ENCODE peak calls at places on chromosomes 1 and 21, in nine cellular contexts. Y is heart left ventricle; T is lower leg skin; U is astrocyte of the spinal cord; V is cardiac muscle cell; P is uterus; W is AG04450; K is body of pancreas; O is CD8-positive, alpha-beta T cell. S is an unnamed sample.

GRCh38 chr1:43239484-43239883 is 30.3 kb upstream of the TMEM125 start:
- DNase-seq in U (no peak), K (no peak), P (no peak), Y (no peak), O (no peak), W (no peak), T (no peak), V (no peak), S (no peak)

GRCh38 chr1:216600730-216601426 is 122.4 kb downstream of the ESRRG start:
- DNase-seq in Y (peak; percentile 87), T (peak; percentile 73), K (peak; percentile 70), P (peak; percentile 71), V (peak; percentile 74), W (peak; percentile 38), U (peak; percentile 85), O (no peak), S (peak; percentile 84)

GRCh38 chr1:52444465-52444864 is 40.1 kb downstream of the PRPF38A start:
- DNase-seq in U (no peak), W (no peak), O (no peak), P (no peak), T (no peak), Y (no peak), V (no peak), K (no peak), S (no peak)

GRCh38 chr1:158035976-158036583 is 42.6 kb downstream of the KIRREL1 start:
- DNase-seq in P (peak; percentile 48), W (no peak), O (no peak), V (peak; percentile 64), T (no peak), K (peak; percentile 43), Y (no peak), U (peak; percentile 65), S (peak; percentile 82)

GRCh38 chr1:64172458-64172983 is 30.9 kb upstream of the UBE2U start:
- DNase-seq in K (no peak), O (no peak), P (no peak), V (no peak), Y (no peak), U (peak; percentile 40), T (no peak), W (no peak), S (peak; percentile 79)

GRCh38 chr1:14049965-14050364 is 350.0 kb downstream of the PRDM2 start:
- DNase-seq in W (no peak), O (no peak), Y (no peak), P (no peak), U (no peak), T (no peak), V (no peak), K (no peak), S (no peak)

GRCh38 chr1:50967416-50968020 is 2.5 kb upstream of the CDKN2C start:
- DNase-seq in U (no peak), K (no peak), O (no peak), P (no peak), W (no peak), Y (no peak), V (no peak), T (no peak), S (peak; percentile 45)

GRCh38 chr21:44579833-44580144 is 615 bp downstream of the KRTAP10-5 start:
- DNase-seq in K (no peak), U (no peak), T (no peak), P (no peak), V (no peak), W (no peak), Y (no peak), O (peak; percentile 43), S (no peak)

GRCh38 chr21:35002879-35003722 is 46.0 kb downstream of the RUNX1 start:
- DNase-seq in W (peak; percentile 67), T (no peak), P (no peak), U (peak; percentile 89), V (no peak), Y (peak; percentile 41), O (no peak), K (no peak), S (peak; percentile 67)

GRCh38 chr21:33657124-33657842 is 15.0 kb downstream of the ITSN1 start:
- DNase-seq in V (no peak), W (no peak), Y (no peak), K (no peak), P (no peak), U (no peak), O (no peak), T (no peak), S (peak; percentile 55)

GRCh38 chr1:226520640-226521355 is 27.8 kb upstream of the STUM start:
- DNase-seq in K (no peak), W (no peak), U (no peak), Y (no peak), V (peak; percentile 26), P (no peak), O (peak; percentile 17), T (no peak), S (no peak)

GRCh38 chr1:226519135-226519534 is 29.4 kb upstream of the STUM start:
- DNase-seq in V (no peak), T (no peak), K (no peak), U (no peak), W (no peak), P (no peak), O (no peak), Y (no peak), S (no peak)

GRCh38 chr1:226523646-226524406 is 24.7 kb upstream of the STUM start:
- DNase-seq in O (no peak), K (no peak), U (no peak), P (no peak), T (no peak), W (no peak), Y (no peak), V (no peak), S (no peak)

GRCh38 chr1:226518375-226518774 is 30.2 kb upstream of the STUM start:
- DNase-seq in W (no peak), U (no peak), P (no peak), O (no peak), T (no peak), K (no peak), V (no peak), Y (no peak), S (no peak)

DNA sequence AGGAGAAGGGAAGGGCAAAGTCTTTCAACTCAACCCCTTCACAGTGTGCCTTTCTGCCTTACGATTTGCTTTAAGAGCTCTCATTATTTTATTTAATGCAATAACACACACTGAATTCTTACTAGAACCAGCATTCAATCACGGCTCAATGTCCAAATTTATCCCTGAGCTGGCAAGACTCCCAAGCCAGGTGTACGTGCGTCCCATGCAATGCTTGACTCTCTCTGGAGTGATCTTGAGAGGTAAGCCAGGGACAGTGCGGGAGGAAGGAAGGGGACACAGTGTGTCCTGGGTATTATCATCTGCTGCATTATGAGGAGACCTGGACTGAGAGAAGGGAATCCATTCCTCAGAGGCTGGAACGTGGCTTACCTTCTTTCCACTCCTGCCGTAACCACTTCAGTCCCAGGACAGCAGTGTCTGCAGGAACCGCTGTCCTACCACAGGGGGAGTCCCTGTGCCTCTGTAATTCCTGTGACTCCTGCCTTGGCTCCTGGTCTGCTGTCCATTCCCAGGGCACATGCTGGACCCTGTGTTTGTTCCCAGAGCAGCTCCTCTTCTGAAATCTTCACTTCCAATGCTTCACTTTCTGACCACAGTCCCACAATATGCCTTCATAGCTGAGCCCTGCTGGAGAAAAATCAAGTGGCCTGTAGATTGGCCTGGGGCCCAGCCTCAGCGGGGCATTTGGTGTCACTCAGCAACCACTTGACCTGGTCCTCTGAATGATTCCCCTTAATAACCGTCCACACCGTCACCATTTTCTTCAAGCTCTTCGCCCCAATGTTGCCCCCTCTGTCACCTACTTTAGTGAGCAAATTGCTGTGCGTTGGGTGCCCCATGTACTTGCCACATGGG is 28.6 kb upstream of the STUM start:
- DNase-seq in Y (no peak), V (peak; percentile 64), U (no peak), W (no peak), P (no peak), T (no peak), O (peak; percentile 19), K (peak; percentile 24), S (no peak)
- TF ChIP-seq CTCF in Y (no peak), V (no peak), U (no peak), W (no peak), P (no peak), T (no peak), O (no peak), K (no peak), S (no peak)

GRCh38 chr1:178066904-178067531 is 26.9 kb upstream of the RASAL2 start:
- DNase-seq in O (no peak), Y (no peak), T (no peak), K (no peak), V (no peak), U (no peak), W (no peak), P (no peak), S (no peak)
- H3K4me3 ChIP-seq in O (no peak overlapping the region), Y (no peak overlapping the region), T (no peak overlapping the region), K (no peak overlapping the region), V (no peak overlapping the region), U (no peak overlapping the region), W (no peak overlapping the region), P (no peak overlapping the region), S (no peak overlapping the region)

DNA sequence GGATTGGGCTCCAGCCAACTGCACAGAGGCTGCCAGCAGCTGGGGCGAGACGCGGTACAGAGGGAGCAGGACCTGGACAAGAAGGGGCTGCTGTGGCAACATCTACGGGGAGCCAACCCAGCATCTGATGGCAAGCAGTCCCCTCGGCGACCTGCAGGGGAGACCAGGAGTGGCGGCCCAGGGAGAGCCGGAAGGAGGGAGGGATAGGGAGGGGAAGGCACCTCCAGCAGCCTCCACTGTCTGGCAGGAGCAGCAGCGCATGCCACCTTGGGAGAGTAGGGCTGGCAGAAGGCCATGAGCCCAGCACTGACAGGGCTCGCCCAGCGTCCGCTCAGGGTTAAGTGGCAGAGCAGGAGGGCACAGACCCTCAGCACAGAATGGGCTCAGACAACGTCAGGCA is 17.3 kb downstream of the CHD5 start:
- DNase-seq in T (no peak), K (no peak), Y (no peak), W (no peak), U (no peak), V (no peak), P (no peak), O (no peak), S (no peak)
- TF ChIP-seq CTCF in T (no peak), K (no peak), Y (no peak), W (no peak), U (no peak), V (no peak), P (no peak), O (no peak), S (no peak)

GRCh38 chr1:211328866-211329265 is 2.2 kb downstream of the TRAF5 start:
- DNase-seq in W (no peak), T (no peak), V (no peak), U (no peak), P (no peak), Y (no peak), K (peak; percentile 7), O (no peak), S (no peak)

GRCh38 chr1:211326528-211327340 is at the start of gene TRAF5:
- DNase-seq in K (peak; percentile 60), O (peak; percentile 74), W (no peak), V (peak; percentile 66), U (peak; percentile 39), T (peak; percentile 55), P (peak; percentile 63), Y (peak; percentile 51), S (peak; percentile 51)

GRCh38 chr1:211327341-211327921 is 798 bp downstream of the TRAF5 start:
- DNase-seq in V (peak; percentile 20), T (no peak), P (peak; percentile 31), U (peak; percentile 56), O (peak; percentile 69), K (peak; percentile 86), Y (peak; percentile 25), W (no peak), S (peak; percentile 81)

GRCh38 chr1:211329764-211330201 is 3.1 kb downstream of the TRAF5 start:
- DNase-seq in T (no peak), W (no peak), U (no peak), V (no peak), O (peak; percentile 56), Y (no peak), P (no peak), K (peak; percentile 27), S (no peak)

GRCh38 chr1:211328084-211328694 is 1.6 kb downstream of the TRAF5 start:
- DNase-seq in U (no peak), Y (no peak), V (no peak), P (no peak), T (no peak), K (peak; percentile 8), O (no peak), W (no peak), S (no peak)
- H3K4me3 ChIP-seq in U (no peak overlapping the region), Y (peak overlapping the region; percentile 93), V (no peak overlapping the region), P (peak overlapping the region; percentile 51), T (no peak overlapping the region), K (no peak overlapping the region), O (peak overlapping the region; percentile 68), W (peak overlapping the region; percentile 80), S (peak overlapping the region; percentile 75)